ENCODE peak calls at places on chromosomes 13 and 19, in seven cellular contexts. One of them, this sample, is unnamed. For H3K4me1, the result is how much of the 10 kb centered on the place peaks cover.

GRCh38 chr19:23392706-23393105 is 2.6 kb downstream of the ZNF91 start:
- DNase-seq in heart left ventricle: no peak
- DNase-seq in CD4-positive, CD25-positive, alpha-beta regulatory T cell: no peak
- DNase-seq in tibial nerve: no peak
- DNase-seq in ascending aorta: no peak
- DNase-seq in left lung: no peak
- DNase-seq in A549: no peak
- DNase-seq in this sample: no peak

GRCh38 chr19:13055213-13056051 is 47.2 kb downstream of the LYL1 start:
- DNase-seq in left lung: peak
- DNase-seq in CD4-positive, CD25-positive, alpha-beta regulatory T cell: no peak
- DNase-seq in A549: no peak
- DNase-seq in ascending aorta: peak
- DNase-seq in heart left ventricle: peak
- DNase-seq in tibial nerve: peak
- DNase-seq in this sample: no peak

GRCh38 chr19:17075860-17076538 is 422 bp downstream of the MYO9B start:
- DNase-seq in ascending aorta: no peak
- DNase-seq in tibial nerve: no peak
- DNase-seq in A549: no peak
- DNase-seq in CD4-positive, CD25-positive, alpha-beta regulatory T cell: peak
- DNase-seq in heart left ventricle: peak
- DNase-seq in left lung: peak
- DNase-seq in this sample: peak

GRCh38 chr19:10317857-10318462 is 2.1 kb upstream of the FDX2 start:
- DNase-seq in heart left ventricle: no peak
- DNase-seq in left lung: no peak
- DNase-seq in tibial nerve: no peak
- DNase-seq in CD4-positive, CD25-positive, alpha-beta regulatory T cell: no peak
- DNase-seq in ascending aorta: no peak
- DNase-seq in A549: no peak
- DNase-seq in this sample: no peak

GRCh38 chr13:98443800-98444325 is 133.0 kb downstream of the STK24 start:
- DNase-seq in tibial nerve: no peak
- DNase-seq in CD4-positive, CD25-positive, alpha-beta regulatory T cell: no peak
- DNase-seq in A549: no peak
- DNase-seq in heart left ventricle: no peak
- DNase-seq in left lung: no peak
- DNase-seq in ascending aorta: no peak
- DNase-seq in this sample: no peak

GRCh38 chr13:109802936-109803335 is 16.6 kb upstream of the IRS2 start:
- DNase-seq in left lung: no peak
- DNase-seq in A549: no peak
- DNase-seq in tibial nerve: no peak
- DNase-seq in heart left ventricle: no peak
- DNase-seq in ascending aorta: no peak
- DNase-seq in CD4-positive, CD25-positive, alpha-beta regulatory T cell: no peak
- DNase-seq in this sample: no peak

GRCh38 chr13:28719656-28720055 is 886 bp upstream of the SLC46A3 start:
- DNase-seq in heart left ventricle: no peak
- DNase-seq in A549: no peak
- DNase-seq in ascending aorta: no peak
- DNase-seq in CD4-positive, CD25-positive, alpha-beta regulatory T cell: no peak
- DNase-seq in left lung: no peak
- DNase-seq in tibial nerve: no peak
- DNase-seq in this sample: no peak

GRCh38 chr19:10836478-10837325 is 690 bp upstream of the TMED1 start:
- DNase-seq in ascending aorta: no peak
- DNase-seq in heart left ventricle: peak
- DNase-seq in tibial nerve: no peak
- DNase-seq in A549: peak
- DNase-seq in CD4-positive, CD25-positive, alpha-beta regulatory T cell: peak
- DNase-seq in left lung: peak
- DNase-seq in this sample: no peak

GRCh38 chr19:55622242-55622969 is 2.0 kb downstream of the ZNF784 start:
- DNase-seq in CD4-positive, CD25-positive, alpha-beta regulatory T cell: no peak
- DNase-seq in A549: no peak
- DNase-seq in heart left ventricle: no peak
- DNase-seq in left lung: no peak
- DNase-seq in tibial nerve: no peak
- DNase-seq in ascending aorta: no peak
- DNase-seq in this sample: peak

GRCh38 chr13:32019612-32020233 is 11.9 kb upstream of the FRY start:
- DNase-seq in A549: peak
- DNase-seq in left lung: no peak
- DNase-seq in ascending aorta: no peak
- DNase-seq in CD4-positive, CD25-positive, alpha-beta regulatory T cell: peak
- DNase-seq in heart left ventricle: peak
- DNase-seq in tibial nerve: peak
- DNase-seq in this sample: no peak

GRCh38 chr13:102325321-102325720 is 76.5 kb downstream of the FGF14 start:
- DNase-seq in tibial nerve: no peak
- DNase-seq in A549: no peak
- DNase-seq in heart left ventricle: no peak
- DNase-seq in ascending aorta: no peak
- DNase-seq in CD4-positive, CD25-positive, alpha-beta regulatory T cell: no peak
- DNase-seq in left lung: no peak
- DNase-seq in this sample: no peak

GRCh38 chr13:110483386-110483785 is 78.1 kb downstream of the RAB20 start:
- DNase-seq in left lung: no peak
- DNase-seq in tibial nerve: no peak
- DNase-seq in heart left ventricle: no peak
- DNase-seq in A549: no peak
- DNase-seq in CD4-positive, CD25-positive, alpha-beta regulatory T cell: no peak
- DNase-seq in ascending aorta: no peak
- DNase-seq in this sample: no peak

GRCh38 chr13:70424928-70425327 is 316.7 kb upstream of the KLHL1 start:
- DNase-seq in tibial nerve: no peak
- DNase-seq in CD4-positive, CD25-positive, alpha-beta regulatory T cell: no peak
- DNase-seq in A549: no peak
- DNase-seq in heart left ventricle: no peak
- DNase-seq in left lung: no peak
- DNase-seq in ascending aorta: no peak
- DNase-seq in this sample: no peak

GRCh38 chr13:75636339-75637095 is 387 bp downstream of the LMO7 start:
- DNase-seq in ascending aorta: no peak
- DNase-seq in heart left ventricle: no peak
- DNase-seq in tibial nerve: peak
- DNase-seq in A549: no peak
- DNase-seq in CD4-positive, CD25-positive, alpha-beta regulatory T cell: peak
- DNase-seq in left lung: peak
- DNase-seq in this sample: peak

GRCh38 chr19:56959211-56959610 is 118.7 kb upstream of the PEG3 start:
- DNase-seq in ascending aorta: no peak
- DNase-seq in left lung: no peak
- DNase-seq in CD4-positive, CD25-positive, alpha-beta regulatory T cell: no peak
- DNase-seq in A549: no peak
- DNase-seq in heart left ventricle: no peak
- DNase-seq in tibial nerve: no peak
- DNase-seq in this sample: no peak

GRCh38 chr19:41745761-41746160 is 9.6 kb upstream of the CEACAM6 start:
- DNase-seq in CD4-positive, CD25-positive, alpha-beta regulatory T cell: no peak
- DNase-seq in tibial nerve: no peak
- DNase-seq in ascending aorta: no peak
- DNase-seq in heart left ventricle: no peak
- DNase-seq in A549: no peak
- DNase-seq in left lung: no peak
- DNase-seq in this sample: no peak

GRCh38 chr13:24671367-24672117 is 8.7 kb upstream of the ATP12A start:
- DNase-seq in heart left ventricle: no peak
- DNase-seq in CD4-positive, CD25-positive, alpha-beta regulatory T cell: peak
- DNase-seq in A549: peak
- DNase-seq in left lung: peak
- DNase-seq in tibial nerve: peak
- DNase-seq in ascending aorta: no peak
- DNase-seq in this sample: no peak
- H3K4me3 ChIP-seq in heart left ventricle: peak
- H3K4me3 ChIP-seq in CD4-positive, CD25-positive, alpha-beta regulatory T cell: peak
- H3K4me3 ChIP-seq in A549: peak
- H3K4me3 ChIP-seq in left lung: no peak
- H3K4me3 ChIP-seq in tibial nerve: no peak
- H3K4me3 ChIP-seq in ascending aorta: peak
- H3K4me3 ChIP-seq in this sample: no peak

GRCh38 chr19:18174983-18175382 is 1.4 kb downstream of the IFI30 start:
- DNase-seq in A549: no peak
- DNase-seq in CD4-positive, CD25-positive, alpha-beta regulatory T cell: no peak
- DNase-seq in left lung: no peak
- DNase-seq in tibial nerve: no peak
- DNase-seq in heart left ventricle: no peak
- DNase-seq in ascending aorta: no peak
- DNase-seq in this sample: no peak
- H3K4me1 ChIP-seq in A549: under half
- H3K4me1 ChIP-seq in CD4-positive, CD25-positive, alpha-beta regulatory T cell: under half
- H3K4me1 ChIP-seq in left lung: half or more
- H3K4me1 ChIP-seq in tibial nerve: under half
- H3K4me1 ChIP-seq in heart left ventricle: under half
- H3K4me1 ChIP-seq in ascending aorta: under half
- H3K4me1 ChIP-seq in this sample: under half

GRCh38 chr19:2274937-2275535 is 6.9 kb downstream of the PEAK3 start:
- DNase-seq in A549: peak
- DNase-seq in ascending aorta: no peak
- DNase-seq in tibial nerve: peak
- DNase-seq in left lung: peak
- DNase-seq in heart left ventricle: peak
- DNase-seq in CD4-positive, CD25-positive, alpha-beta regulatory T cell: peak
- DNase-seq in this sample: peak
- H3K27ac ChIP-seq in A549: no peak
- H3K27ac ChIP-seq in ascending aorta: no peak
- H3K27ac ChIP-seq in tibial nerve: peak
- H3K27ac ChIP-seq in left lung: no peak
- H3K27ac ChIP-seq in heart left ventricle: no peak
- H3K27ac ChIP-seq in CD4-positive, CD25-positive, alpha-beta regulatory T cell: peak
- H3K27ac ChIP-seq in this sample: no peak

DNA sequence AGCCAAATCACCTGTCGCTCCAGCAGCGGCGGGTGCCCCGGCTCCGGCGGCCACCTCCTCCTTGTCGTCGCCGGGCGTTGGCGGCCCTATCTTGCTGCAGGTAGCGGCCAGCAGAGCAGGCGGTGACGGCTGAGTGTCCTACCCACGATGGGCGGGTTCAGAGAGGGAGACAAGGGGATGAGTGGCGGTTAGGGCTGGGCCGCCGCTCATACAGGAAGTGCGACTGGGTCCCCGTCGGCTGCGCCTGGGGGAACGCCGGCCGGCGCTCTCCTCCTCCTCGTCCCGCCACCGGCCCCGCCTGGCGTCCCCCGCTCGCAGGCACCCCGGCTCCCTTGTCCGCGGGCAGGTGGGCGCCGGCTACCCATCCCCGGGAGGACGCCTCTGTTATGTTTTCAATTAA is 1692.0 kb downstream of the SLITRK5 start:
- DNase-seq in A549: no peak
- DNase-seq in tibial nerve: no peak
- DNase-seq in heart left ventricle: no peak
- DNase-seq in left lung: no peak
- DNase-seq in ascending aorta: no peak
- DNase-seq in CD4-positive, CD25-positive, alpha-beta regulatory T cell: no peak
- DNase-seq in this sample: no peak
- H3K4me3 ChIP-seq in A549: no peak
- H3K4me3 ChIP-seq in tibial nerve: no peak
- H3K4me3 ChIP-seq in heart left ventricle: no peak
- H3K4me3 ChIP-seq in left lung: no peak
- H3K4me3 ChIP-seq in ascending aorta: no peak
- H3K4me3 ChIP-seq in CD4-positive, CD25-positive, alpha-beta regulatory T cell: no peak
- H3K4me3 ChIP-seq in this sample: no peak

GRCh38 chr19:6172074-6172863 is 36.8 kb downstream of the ACSBG2 start:
- DNase-seq in tibial nerve: no peak
- DNase-seq in CD4-positive, CD25-positive, alpha-beta regulatory T cell: no peak
- DNase-seq in ascending aorta: no peak
- DNase-seq in left lung: no peak
- DNase-seq in A549: no peak
- DNase-seq in heart left ventricle: no peak
- DNase-seq in this sample: no peak

GRCh38 chr19:6164906-6165531 is 29.6 kb downstream of the ACSBG2 start:
- DNase-seq in ascending aorta: no peak
- DNase-seq in left lung: no peak
- DNase-seq in heart left ventricle: no peak
- DNase-seq in A549: peak
- DNase-seq in tibial nerve: no peak
- DNase-seq in CD4-positive, CD25-positive, alpha-beta regulatory T cell: no peak
- DNase-seq in this sample: no peak

GRCh38 chr19:6161271-6161850 is 25.9 kb downstream of the ACSBG2 start:
- DNase-seq in A549: peak
- DNase-seq in tibial nerve: no peak
- DNase-seq in heart left ventricle: peak
- DNase-seq in ascending aorta: no peak
- DNase-seq in CD4-positive, CD25-positive, alpha-beta regulatory T cell: peak
- DNase-seq in left lung: peak
- DNase-seq in this sample: peak

DNA sequence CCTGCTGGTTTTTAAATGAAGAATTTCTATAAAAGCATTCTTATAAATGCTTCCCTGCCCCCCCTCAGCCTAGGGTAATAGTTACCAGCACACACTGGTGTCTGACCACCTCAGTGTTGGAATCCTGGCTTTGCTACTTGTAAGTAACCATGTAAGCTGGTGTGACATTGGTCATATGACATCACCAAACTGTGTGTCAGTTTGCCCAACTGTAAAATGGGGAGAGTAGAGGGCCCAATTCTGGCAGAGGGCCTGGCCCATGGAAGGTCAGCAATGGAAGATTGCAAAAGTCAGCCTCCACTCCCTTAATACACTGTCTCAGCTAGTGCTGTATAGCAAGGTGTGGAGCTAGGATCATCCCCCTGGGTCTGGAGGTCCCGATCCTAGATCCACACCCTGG is 31.6 kb downstream of the ACSBG2 start:
- DNase-seq in heart left ventricle: no peak
- DNase-seq in A549: no peak
- DNase-seq in ascending aorta: no peak
- DNase-seq in CD4-positive, CD25-positive, alpha-beta regulatory T cell: no peak
- DNase-seq in left lung: no peak
- DNase-seq in tibial nerve: no peak
- DNase-seq in this sample: no peak
- H3K4me1 ChIP-seq in heart left ventricle: under half
- H3K4me1 ChIP-seq in A549: under half
- H3K4me1 ChIP-seq in ascending aorta: under half
- H3K4me1 ChIP-seq in CD4-positive, CD25-positive, alpha-beta regulatory T cell: under half
- H3K4me1 ChIP-seq in left lung: under half
- H3K4me1 ChIP-seq in tibial nerve: under half
- H3K4me1 ChIP-seq in this sample: under half